ENCODE peak calls at places on chromosomes 13 and 19, in five cellular contexts. H, P, D, Q and F are unnamed samples.

GRCh38 chr13:80361883-80362327 is 21.0 kb upstream of the SPRY2 start:
- DNase-seq in P (no peak), Q (no peak), D (no peak), H (no peak), F (no peak)

GRCh38 chr13:90545070-90545840 is 802.2 kb upstream of the MIR17HG start:
- DNase-seq in P (no peak), Q (no peak), H (no peak), D (no peak), F (no peak)

GRCh38 chr19:53580871-53581835 is 43.2 kb downstream of the ZNF331 start:
- DNase-seq in D (no peak), P (no peak), Q (no peak), H (no peak), F (no peak)

GRCh38 chr19:35293733-35294309 is 1.9 kb downstream of the MAG start:
- DNase-seq in H (no peak), D (no peak), P (no peak), Q (no peak), F (no peak)

GRCh38 chr19:55304279-55304978 is 20.6 kb downstream of the BRSK1 start:
- DNase-seq in P (no peak), D (no peak), Q (no peak), H (peak; percentile 33), F (no peak)

GRCh38 chr13:111361046-111361872 is 40.8 kb downstream of the TEX29 start:
- DNase-seq in P (no peak), Q (no peak), D (no peak), H (no peak), F (no peak)

GRCh38 chr19:46383171-46383815 is 30.1 kb downstream of the CCDC8 start:
- DNase-seq in H (no peak), P (no peak), Q (no peak), D (no peak), F (no peak)

GRCh38 chr13:93435651-93436050 is 209.0 kb downstream of the GPC6 start:
- DNase-seq in H (no peak), Q (no peak), P (no peak), D (no peak), F (no peak)

GRCh38 chr19:58296086-58296485 is 9.1 kb upstream of the ERVK3-1 start:
- DNase-seq in D (no peak), P (no peak), H (peak; percentile 70), Q (no peak), F (no peak)

GRCh38 chr19:50333737-50334617 is 4.8 kb upstream of the KCNC3 start:
- DNase-seq in H (no peak), D (peak; percentile 16), Q (peak; percentile 28), P (peak; percentile 83), F (peak; percentile 71)

GRCh38 chr19:18428837-18429674 is 8.9 kb downstream of the ISYNA1 start:
- DNase-seq in H (peak; percentile 78), D (no peak), P (peak; percentile 80), Q (no peak), F (peak; percentile 80)

GRCh38 chr13:105336706-105337582 is 1198.5 kb downstream of the EFNB2 start:
- DNase-seq in P (no peak), Q (no peak), H (peak; percentile 78), D (no peak), F (no peak)

GRCh38 chr13:33285420-33286124 is at the start of gene STARD13:
- DNase-seq in H (peak; percentile 98), P (no peak), D (peak; percentile 94), Q (peak; percentile 94), F (no peak)

GRCh38 chr19:50705422-50706019 is 14.1 kb downstream of the SHANK1 start:
- DNase-seq in P (no peak), H (peak; percentile 67), Q (peak; percentile 15), D (peak; percentile 43), F (no peak)

GRCh38 chr19:31064486-31064885 is 284.8 kb downstream of the TSHZ3 start:
- DNase-seq in D (peak; percentile 11), H (no peak), Q (no peak), P (no peak), F (no peak)

GRCh38 chr19:45100797-45101196 is 7.8 kb downstream of the PPP1R37 start:
- DNase-seq in Q (no peak), D (no peak), P (no peak), H (no peak), F (no peak)

GRCh38 chr19:8601796-8602195 is 8.7 kb downstream of the ADAMTS10 start:
- DNase-seq in H (no peak), D (no peak), Q (no peak), P (no peak), F (no peak)

GRCh38 chr13:110618167-110618566 is 2.8 kb downstream of the NAXD start:
- DNase-seq in H (no peak), D (no peak), P (no peak), Q (no peak), F (no peak)

GRCh38 chr19:30393046-30393445 is 20.9 kb downstream of the ZNF536 start:
- DNase-seq in P (no peak), Q (no peak), H (peak; percentile 61), D (no peak), F (no peak)

GRCh38 chr13:55345197-55345596 is 1795.5 kb upstream of the PRR20A start:
- DNase-seq in H (no peak), D (no peak), P (no peak), Q (no peak), F (no peak)

GRCh38 chr13:99624936-99625540 is 123.8 kb downstream of the TM9SF2 start:
- DNase-seq in D (no peak), H (no peak), Q (no peak), P (no peak), F (no peak)

GRCh38 chr19:49070416-49070815 is 2.1 kb downstream of the KCNA7 start:
- DNase-seq in P (no peak), Q (no peak), H (no peak), D (no peak), F (no peak)

GRCh38 chr19:6035026-6035425 is 57.1 kb upstream of the RANBP3 start:
- DNase-seq in P (no peak), Q (no peak), D (no peak), H (no peak), F (no peak)

GRCh38 chr19:50365434-50366306 is at the start of gene NAPSA:
- DNase-seq in Q (no peak), D (no peak), H (no peak), P (no peak), F (no peak)

GRCh38 chr19:3679138-3679537 is 21.1 kb downstream of the PIP5K1C start:
- DNase-seq in H (no peak), P (no peak), D (no peak), Q (no peak), F (no peak)

GRCh38 chr19:2089001-2089711 is 7.0 kb downstream of the MOB3A start:
- DNase-seq in H (peak; percentile 25), P (no peak), Q (no peak), D (peak; percentile 17), F (no peak)

GRCh38 chr19:52170863-52171320 is 529 bp downstream of the ZNF836 start:
- DNase-seq in D (no peak), H (no peak), Q (no peak), P (no peak), F (no peak)